ENCODE peak calls at places on chromosomes 11 and 22, in six cellular contexts. S is CD8-positive, alpha-beta memory T cell; G is IMR-90; V is fibroblast of lung; L is thoracic aorta; D is epithelial cell of prostate. X is an unnamed sample.

GRCh38 chr11:103878646-103879045 is 157.8 kb upstream of the DDI1 start:
- DNase-seq in S (no peak), G (no peak), V (no peak), L (no peak), D (no peak), X (no peak)

GRCh38 chr11:102685311-102685710 is 20.3 kb downstream of the MMP27 start:
- DNase-seq in S (no peak), G (no peak), V (no peak), L (no peak), D (peak), X (no peak)

GRCh38 chr11:128517457-128518230 is 69.7 kb downstream of the ETS1 start:
- DNase-seq in S (no peak), G (no peak), V (no peak), L (no peak), D (no peak), X (no peak)

GRCh38 chr11:61297341-61297740 is 2.2 kb upstream of the VWCE start:
- DNase-seq in S (no peak), G (peak), V (no peak), L (no peak), D (no peak), X (no peak)

GRCh38 chr11:33692013-33692504 is 8.6 kb downstream of the C11orf91 start:
- DNase-seq in S (no peak), G (peak), V (peak), L (no peak), D (peak), X (no peak)

GRCh38 chr11:77617892-77618291 is 19.7 kb downstream of the CLNS1A start:
- DNase-seq in S (no peak), G (peak), V (no peak), L (no peak), D (no peak), X (no peak)

GRCh38 chr22:40694409-40694808 is 15.1 kb downstream of the MCHR1 start:
- DNase-seq in S (no peak), G (no peak), V (peak), L (no peak), D (no peak), X (no peak)

GRCh38 chr11:132734217-132734616 is 798.1 kb downstream of the OPCML start:
- DNase-seq in S (no peak), G (peak), V (no peak), L (no peak), D (peak), X (no peak)

GRCh38 chr11:86941077-86941870 is 13.9 kb downstream of the FZD4 start:
- DNase-seq in S (no peak), G (peak), V (no peak), L (no peak), D (no peak), X (no peak)

GRCh38 chr11:5705688-5706087 is 16.1 kb downstream of the TRIM22 start:
- DNase-seq in S (no peak), G (peak), V (no peak), L (no peak), D (no peak), X (no peak)

GRCh38 chr11:134905513-134905912 is 493.5 kb upstream of the B3GAT1 start:
- DNase-seq in S (no peak), G (no peak), V (no peak), L (no peak), D (no peak), X (no peak)

GRCh38 chr11:103729653-103730052 is 306.8 kb upstream of the DDI1 start:
- DNase-seq in S (no peak), G (peak), V (peak), L (no peak), D (no peak), X (no peak)

GRCh38 chr11:34219862-34220490 is 114.5 kb downstream of the NAT10 start:
- DNase-seq in S (no peak), G (no peak), V (peak), L (no peak), D (no peak), X (no peak)

GRCh38 chr11:48064306-48064705 is 83.9 kb downstream of the PTPRJ start:
- DNase-seq in S (no peak), G (peak), V (peak), L (no peak), D (no peak), X (no peak)

GRCh38 chr22:29334696-29335344 is 19.3 kb upstream of the RASL10A start:
- DNase-seq in S (no peak), G (no peak), V (no peak), L (no peak), D (no peak), X (no peak)

GRCh38 chr11:47139878-47140277 is 36.8 kb downstream of the ARFGAP2 start:
- DNase-seq in S (no peak), G (no peak), V (no peak), L (no peak), D (no peak), X (no peak)

GRCh38 chr22:43554694-43555365 is 143.0 kb downstream of the MPPED1 start:
- DNase-seq in S (no peak), G (no peak), V (no peak), L (no peak), D (no peak), X (no peak)

GRCh38 chr11:2758751-2759150 is 59.0 kb upstream of the KCNQ1OT1 start:
- DNase-seq in S (no peak), G (no peak), V (no peak), L (no peak), D (no peak), X (no peak)

GRCh38 chr22:49266561-49267519 is 560.8 kb downstream of the BRD1 start:
- DNase-seq in S (no peak), G (no peak), V (no peak), L (no peak), D (no peak), X (no peak)

GRCh38 chr11:112128483-112129121 is 35.3 kb downstream of the IL18 start:
- DNase-seq in S (no peak), G (peak), V (peak), L (no peak), D (peak), X (no peak)

DNA sequence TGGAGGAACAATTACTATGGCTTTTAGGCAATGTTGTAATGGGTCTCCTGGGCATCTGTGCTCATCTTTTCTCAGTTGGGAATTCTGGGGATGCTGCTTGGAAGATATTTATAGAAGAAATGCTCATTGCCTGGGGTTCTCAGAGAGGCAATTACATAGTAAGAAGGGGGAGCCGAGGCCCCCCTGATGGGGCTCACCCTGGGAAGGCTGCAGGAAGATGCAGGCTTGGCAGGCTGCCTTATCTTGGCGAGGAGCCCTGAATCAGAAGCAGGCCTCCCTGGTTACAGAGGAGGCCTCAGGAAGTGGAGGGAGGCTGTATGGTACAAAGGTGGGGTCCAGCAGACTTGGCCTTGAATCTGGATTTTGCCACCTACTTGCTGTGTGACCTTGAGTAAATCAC is 60.6 kb upstream of the CRYBB3 start:
- DNase-seq in S (no peak), G (no peak), V (no peak), L (no peak), D (no peak), X (no peak)
- H3K27ac ChIP-seq in S (no peak), G (no peak), V (no peak), L (no peak), D (no peak), X (no peak)

DNA sequence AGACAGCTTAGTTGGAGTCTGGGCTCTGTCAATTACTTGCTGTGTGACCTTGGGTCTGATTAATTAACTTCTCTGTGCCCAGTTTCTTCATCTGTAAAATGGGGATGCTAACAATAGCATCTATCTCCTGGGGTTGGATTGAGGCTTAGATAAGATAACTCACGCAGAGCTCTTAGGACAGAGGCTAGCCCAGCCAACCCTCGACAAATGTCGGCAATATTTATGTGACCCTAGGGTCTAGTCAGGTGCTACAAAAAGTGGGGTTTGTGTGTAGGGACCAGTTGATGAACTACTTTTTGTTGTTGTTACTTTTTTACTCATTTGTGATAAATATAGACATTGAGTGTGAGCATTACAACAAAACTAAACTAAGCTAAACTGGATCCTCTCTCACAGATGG is 22.4 kb downstream of the SYT13 start:
- DNase-seq in S (no peak), G (no peak), V (no peak), L (no peak), D (no peak), X (no peak)
- H3K27ac ChIP-seq in S (no peak), G (no peak), V (no peak), L (no peak), D (no peak), X (no peak)

GRCh38 chr11:82899957-82900276 is 313 bp downstream of the PRCP start:
- DNase-seq in S (no peak), G (no peak), V (no peak), L (no peak), D (no peak), X (no peak)
- H3K27ac ChIP-seq in S (peak), G (peak), V (peak), L (peak), D (peak), X (peak)

DNA sequence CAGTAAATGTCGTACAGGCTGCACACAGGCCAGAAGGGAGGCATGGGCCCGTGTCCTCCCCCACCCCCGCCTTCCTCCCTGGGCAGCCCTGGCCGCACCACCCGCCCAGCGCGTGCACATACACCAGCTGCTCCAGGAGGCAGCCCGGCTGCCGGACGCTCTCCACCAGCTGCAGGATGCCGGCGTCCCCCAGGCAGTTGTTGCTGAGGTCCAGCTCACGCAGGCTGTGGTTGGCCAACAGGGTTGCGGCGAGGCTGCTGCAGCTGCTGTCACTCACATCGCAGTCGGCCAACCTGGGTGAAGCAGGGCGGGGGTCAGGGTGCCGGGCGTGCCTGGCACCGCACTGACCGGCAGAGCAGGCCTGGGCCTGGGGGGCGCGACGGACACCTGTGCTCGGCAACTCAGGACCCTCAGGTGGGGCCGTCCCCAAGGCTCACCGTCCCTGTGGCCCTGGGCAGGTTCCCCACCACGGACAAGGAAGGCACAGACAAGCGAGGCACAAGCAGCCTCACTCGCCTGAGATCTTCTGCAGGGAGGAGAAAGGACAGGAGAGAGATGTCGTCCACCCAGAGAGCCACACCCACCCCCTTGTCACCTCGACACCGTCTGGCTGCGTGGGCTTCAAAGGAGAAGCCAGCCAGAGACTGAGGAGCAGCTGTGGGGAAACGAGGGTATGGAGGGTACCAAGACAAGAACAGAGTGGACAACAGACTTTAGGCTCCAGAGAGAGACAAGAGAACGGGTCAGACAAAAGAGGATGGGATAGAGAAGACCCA is 12.1 kb downstream of the RNH1 start:
- DNase-seq in S (no peak), G (no peak), V (no peak), L (no peak), D (no peak), X (no peak)
- H3K27ac ChIP-seq in S (no peak), G (no peak), V (no peak), L (no peak), D (no peak), X (no peak)

GRCh38 chr11:101523193-101523592 is 60.6 kb downstream of the TRPC6 start:
- DNase-seq in S (no peak), G (no peak), V (no peak), L (no peak), D (no peak), X (no peak)
- H3K27ac ChIP-seq in S (no peak), G (no peak), V (no peak), L (no peak), D (no peak), X (no peak)

GRCh38 chr22:24753919-24754318 is 20.6 kb downstream of the PIWIL3 start:
- DNase-seq in S (no peak), G (no peak), V (no peak), L (no peak), D (no peak), X (no peak)
- H3K27ac ChIP-seq in S (no peak), G (no peak), V (no peak), L (no peak), D (no peak), X (no peak)